ENCODE peak calls at places on chromosome 9, in six cellular contexts. One of them, this sample, is unnamed.

GRCh38 chr9:129624947-129625346 is 1.0 kb upstream of the NTMT1 start:
- DNase-seq in fibroblast of lung: no peak
- DNase-seq in ACHN: no peak
- DNase-seq in RPMI8226: peak; percentile 74
- DNase-seq in NCI-H2107: no peak
- DNase-seq in psoas muscle: no peak
- DNase-seq in this sample: no peak

GRCh38 chr9:93093081-93093448 is 3.0 kb upstream of the CARD19 start:
- DNase-seq in fibroblast of lung: no peak
- DNase-seq in ACHN: no peak
- DNase-seq in RPMI8226: no peak
- DNase-seq in NCI-H2107: no peak
- DNase-seq in psoas muscle: no peak
- DNase-seq in this sample: no peak

GRCh38 chr9:123349691-123350480 is 6.1 kb upstream of the CRB2 start:
- DNase-seq in fibroblast of lung: peak; percentile 28
- DNase-seq in ACHN: peak; percentile 55
- DNase-seq in RPMI8226: peak; percentile 78
- DNase-seq in NCI-H2107: peak; percentile 43
- DNase-seq in psoas muscle: no peak
- DNase-seq in this sample: no peak

GRCh38 chr9:89657765-89658164 is 53.0 kb downstream of the GADD45G start:
- DNase-seq in fibroblast of lung: no peak
- DNase-seq in ACHN: no peak
- DNase-seq in RPMI8226: peak; percentile 30
- DNase-seq in NCI-H2107: no peak
- DNase-seq in psoas muscle: no peak
- DNase-seq in this sample: no peak

GRCh38 chr9:33880562-33881089 is 63.7 kb downstream of the UBE2R2 start:
- DNase-seq in fibroblast of lung: no peak
- DNase-seq in ACHN: no peak
- DNase-seq in RPMI8226: no peak
- DNase-seq in NCI-H2107: no peak
- DNase-seq in psoas muscle: no peak
- DNase-seq in this sample: no peak

GRCh38 chr9:128211551-128212281 is 8.5 kb downstream of the DNM1 start:
- DNase-seq in fibroblast of lung: no peak
- DNase-seq in ACHN: peak; percentile 87
- DNase-seq in RPMI8226: no peak
- DNase-seq in NCI-H2107: no peak
- DNase-seq in psoas muscle: no peak
- DNase-seq in this sample: no peak

GRCh38 chr9:6667633-6668280 is 22.2 kb upstream of the GLDC start:
- DNase-seq in fibroblast of lung: peak; percentile 31
- DNase-seq in ACHN: peak; percentile 51
- DNase-seq in RPMI8226: peak; percentile 23
- DNase-seq in NCI-H2107: no peak
- DNase-seq in psoas muscle: no peak
- DNase-seq in this sample: no peak

GRCh38 chr9:97186493-97186892 is 121.0 kb upstream of the CCDC180 start:
- DNase-seq in fibroblast of lung: no peak
- DNase-seq in ACHN: no peak
- DNase-seq in RPMI8226: no peak
- DNase-seq in NCI-H2107: no peak
- DNase-seq in psoas muscle: no peak
- DNase-seq in this sample: no peak

GRCh38 chr9:89522261-89522978 is 24.5 kb upstream of the SEMA4D start:
- DNase-seq in fibroblast of lung: no peak
- DNase-seq in ACHN: peak; percentile 12
- DNase-seq in RPMI8226: peak; percentile 82
- DNase-seq in NCI-H2107: no peak
- DNase-seq in psoas muscle: no peak
- DNase-seq in this sample: no peak

GRCh38 chr9:124869986-124870560 is 8.1 kb downstream of the ARPC5L start:
- DNase-seq in fibroblast of lung: peak; percentile 35
- DNase-seq in ACHN: peak; percentile 39
- DNase-seq in RPMI8226: peak; percentile 85
- DNase-seq in NCI-H2107: no peak
- DNase-seq in psoas muscle: peak; percentile 50
- DNase-seq in this sample: no peak

GRCh38 chr9:32344551-32345182 is 39.8 kb upstream of the ACO1 start:
- DNase-seq in fibroblast of lung: no peak
- DNase-seq in ACHN: no peak
- DNase-seq in RPMI8226: peak; percentile 46
- DNase-seq in NCI-H2107: no peak
- DNase-seq in psoas muscle: no peak
- DNase-seq in this sample: no peak

GRCh38 chr9:8764041-8764440 is 964.5 kb upstream of the DMAC1 start:
- DNase-seq in fibroblast of lung: peak; percentile 27
- DNase-seq in ACHN: no peak
- DNase-seq in RPMI8226: no peak
- DNase-seq in NCI-H2107: no peak
- DNase-seq in psoas muscle: no peak
- DNase-seq in this sample: no peak

This sample was measured in NCI-H187 treated with DMSO at 0.1 percent for 48 hours.